ENCODE peak calls at places on chromosomes 3 and 15, in seven cellular contexts. L is NCI-H345, B is left cardiac atrium, V is astrocyte of the spinal cord, P is NCI-H1092 treated with DMSO at 0.1 percent for 48 hours, H is upper lobe of left lung, T is hepatic stellate cell. O is an unnamed sample.

GRCh38 chr3:96986241-96986640 is 171.8 kb downstream of the EPHA6 start:
- DNase-seq in L (peak; percentile 2), H (no peak), B (no peak), T (no peak), P (no peak), V (no peak), O (no peak)

GRCh38 chr3:35537265-35537664 is 102.1 kb upstream of the ARPP21 start:
- DNase-seq in B (no peak), V (peak; percentile 18), T (no peak), P (no peak), H (no peak), L (peak; percentile 28), O (peak; percentile 29)

GRCh38 chr3:155807823-155808222 is 1.7 kb upstream of the C3orf33 start:
- DNase-seq in B (no peak), P (no peak), T (no peak), H (no peak), L (no peak), V (no peak), O (peak; percentile 14)

GRCh38 chr3:72446406-72447058 is 401.7 kb downstream of the SHQ1 start:
- DNase-seq in B (no peak), H (peak; percentile 35), P (no peak), V (peak; percentile 29), T (no peak), L (peak; percentile 25), O (peak; percentile 49)

GRCh38 chr3:141384575-141384974 is 16.3 kb downstream of the ZBTB38 start:
- DNase-seq in B (no peak), H (no peak), P (peak; percentile 93), T (no peak), L (no peak), V (no peak), O (no peak)

GRCh38 chr3:50256978-50257890 is 11.7 kb upstream of the SEMA3B start:
- DNase-seq in B (no peak), T (no peak), H (no peak), V (peak; percentile 50), L (peak; percentile 19), P (no peak), O (peak; percentile 51)

GRCh38 chr3:135056084-135056730 is 261.1 kb downstream of the EPHB1 start:
- DNase-seq in L (peak; percentile 78), T (no peak), H (no peak), B (no peak), V (no peak), P (no peak), O (no peak)

GRCh38 chr3:62329970-62330369 is 43.4 kb downstream of the FEZF2 start:
- DNase-seq in B (no peak), T (no peak), V (no peak), H (no peak), P (no peak), L (no peak), O (no peak)

GRCh38 chr3:192039593-192039992 is 578.6 kb downstream of the PYDC2 start:
- DNase-seq in V (no peak), P (no peak), H (no peak), T (no peak), L (no peak), B (no peak), O (no peak)

GRCh38 chr3:50436063-50436674 is 67.3 kb downstream of the CACNA2D2 start:
- DNase-seq in V (peak; percentile 21), T (peak; percentile 82), B (peak; percentile 63), P (peak; percentile 18), H (peak; percentile 78), L (peak; percentile 9), O (peak; percentile 44)

GRCh38 chr15:96329403-96329981 is 1.0 kb upstream of the NR2F2 start:
- DNase-seq in T (peak; percentile 21), B (no peak), V (peak; percentile 65), L (no peak), P (no peak), H (no peak), O (peak; percentile 38)

GRCh38 chr3:151903501-151903991 is 30.1 kb downstream of the SUCNR1 start:
- DNase-seq in T (no peak), V (peak; percentile 63), L (no peak), P (no peak), H (no peak), B (no peak), O (peak; percentile 91)

GRCh38 chr3:100042144-100042543 is 72.2 kb downstream of the FILIP1L start:
- DNase-seq in P (no peak), L (no peak), H (no peak), T (no peak), B (no peak), V (peak; percentile 89), O (peak; percentile 94)

GRCh38 chr15:55407631-55407948 is 569 bp downstream of the CCPG1 start:
- DNase-seq in V (no peak), T (peak; percentile 38), B (no peak), H (no peak), P (peak; percentile 34), L (no peak), O (peak; percentile 32)

GRCh38 chr3:170128977-170129431 is 52.5 kb downstream of the PHC3 start:
- DNase-seq in B (no peak), L (no peak), H (no peak), P (no peak), V (no peak), T (no peak), O (peak; percentile 22)

GRCh38 chr3:187777331-187778046 is 32.2 kb upstream of the BCL6 start:
- DNase-seq in V (peak; percentile 9), L (no peak), B (no peak), T (no peak), P (no peak), H (peak; percentile 52), O (peak; percentile 7)

GRCh38 chr3:183745300-183746098 is 47.9 kb downstream of the YEATS2 start:
- DNase-seq in L (no peak), B (no peak), V (peak; percentile 33), T (no peak), H (no peak), P (no peak), O (peak; percentile 49)

GRCh38 chr15:31606261-31606669 is 279.6 kb downstream of the KLF13 start:
- DNase-seq in P (no peak), L (no peak), H (no peak), B (no peak), T (peak; percentile 51), V (peak; percentile 52), O (no peak)

GRCh38 chr15:45521596-45522167 is 873 bp downstream of the SLC30A4 start:
- DNase-seq in V (peak; percentile 22), L (no peak), B (no peak), T (peak; percentile 11), H (no peak), P (peak; percentile 5), O (peak; percentile 3)

GRCh38 chr3:125357032-125357658 is 18.0 kb downstream of the ZNF148 start:
- DNase-seq in L (no peak), V (peak; percentile 51), H (peak; percentile 65), T (peak; percentile 58), P (peak; percentile 46), B (peak; percentile 63), O (no peak)

GRCh38 chr3:79881431-79881830 is 113.6 kb upstream of the ROBO1 start:
- DNase-seq in B (no peak), P (no peak), T (no peak), H (no peak), L (no peak), V (peak; percentile 40), O (no peak)

GRCh38 chr3:143998266-143998665 is 26.6 kb downstream of the DIPK2A start:
- DNase-seq in T (no peak), L (no peak), V (peak; percentile 86), P (no peak), H (peak; percentile 36), B (no peak), O (peak; percentile 72)

GRCh38 chr15:76799760-76800159 is 105.4 kb downstream of the SCAPER start:
- DNase-seq in B (no peak), H (no peak), P (no peak), V (peak; percentile 39), L (no peak), T (peak; percentile 22), O (peak; percentile 66)

GRCh38 chr15:77568960-77569646 is 63.6 kb downstream of the LINGO1 start:
- DNase-seq in T (peak; percentile 80), L (no peak), H (peak; percentile 59), B (peak; percentile 53), V (peak; percentile 26), P (peak; percentile 29), O (peak; percentile 38)

GRCh38 chr3:150887031-150887430 is 18.2 kb downstream of the MINDY4B start:
- DNase-seq in H (no peak), L (no peak), T (no peak), B (no peak), P (no peak), V (no peak), O (peak; percentile 65)

GRCh38 chr15:71118881-71119632 is 3.8 kb downstream of the THSD4 start:
- DNase-seq in B (no peak), V (no peak), L (no peak), T (no peak), P (no peak), H (no peak), O (no peak)

GRCh38 chr3:165669967-165670366 is 167.3 kb downstream of the BCHE start:
- DNase-seq in B (no peak), P (no peak), V (peak; percentile 72), L (no peak), T (no peak), H (no peak), O (no peak)

GRCh38 chr3:36714343-36714742 is 50.0 kb downstream of the DCLK3 start:
- DNase-seq in L (no peak), T (no peak), H (no peak), B (no peak), V (peak; percentile 28), P (no peak), O (peak; percentile 17)

GRCh38 chr3:179451335-179452165 is at the start of gene GNB4:
- DNase-seq in H (peak; percentile 86), B (peak; percentile 88), V (peak; percentile 89), T (peak; percentile 80), L (peak; percentile 83), P (peak; percentile 29), O (peak; percentile 86)

GRCh38 chr3:173553635-173554280 is 156.2 kb downstream of the NLGN1 start:
- DNase-seq in V (peak; percentile 57), B (no peak), L (peak; percentile 21), P (peak; percentile 42), H (no peak), T (peak; percentile 12), O (peak; percentile 56)

O was measured in fibroblast of pulmonary artery.